ENCODE peak calls at places on chromosomes 3 and 15, in four cellular contexts. U, V, H and N are unnamed samples.
A peak's percentile ranks its signal among the peaks of the same experiment; 100 is the strongest.

GRCh38 chr3:132966374-132966773 is 71.8 kb upstream of the TMEM108 start:
- DNase-seq in U (no peak), V (no peak), H (no peak), N (no peak)

GRCh38 chr15:92009162-92009561 is 155.7 kb downstream of the SLCO3A1 start:
- DNase-seq in U (no peak), V (no peak), H (no peak), N (no peak)

GRCh38 chr3:12984023-12984823 is 89.0 kb downstream of the IQSEC1 start:
- DNase-seq in U (peak; percentile 77), V (peak; percentile 73), H (no peak), N (peak; percentile 39)

GRCh38 chr15:81322708-81323253 is 1.2 kb downstream of the STARD5 start:
- DNase-seq in U (no peak), V (no peak), H (no peak), N (peak; percentile 80)

GRCh38 chr3:57948782-57949242 is 59.4 kb upstream of the FLNB start:
- DNase-seq in U (no peak), V (no peak), H (peak; percentile 62), N (peak; percentile 44)

GRCh38 chr3:150762662-150763121 is 277 bp downstream of the SIAH2 start:
- DNase-seq in U (no peak), V (no peak), H (no peak), N (no peak)

GRCh38 chr3:123899300-123899865 is 15.3 kb upstream of the MYLK start:
- DNase-seq in U (no peak), V (no peak), H (no peak), N (peak; percentile 28)

GRCh38 chr3:170792511-170792910 is 77.5 kb downstream of the RPL22L1 start:
- DNase-seq in U (no peak), V (peak; percentile 54), H (no peak), N (no peak)

GRCh38 chr15:79399591-79399990 is 32.5 kb upstream of the MINAR1 start:
- DNase-seq in U (no peak), V (no peak), H (no peak), N (no peak)

GRCh38 chr3:164375538-164375937 is 702.8 kb downstream of the SI start:
- DNase-seq in U (no peak), V (peak; percentile 1), H (no peak), N (no peak)

GRCh38 chr3:141412936-141413354 is 44.6 kb downstream of the ZBTB38 start:
- DNase-seq in U (no peak), V (peak; percentile 94), H (peak; percentile 81), N (peak; percentile 64)

GRCh38 chr3:80408322-80408721 is 640.5 kb upstream of the ROBO1 start:
- DNase-seq in U (no peak), V (no peak), H (no peak), N (no peak)

GRCh38 chr3:148992027-148992634 is 791 bp downstream of the GYG1 start:
- DNase-seq in U (peak; percentile 61), V (peak; percentile 34), H (no peak), N (peak; percentile 20)

GRCh38 chr3:148873928-148874326 is 8.8 kb downstream of the CPA3 start:
- DNase-seq in U (no peak), V (no peak), H (peak; percentile 10), N (no peak)

GRCh38 chr3:177753498-177754155 is 556.3 kb upstream of the TBL1XR1 start:
- DNase-seq in U (no peak), V (peak; percentile 80), H (peak; percentile 33), N (peak; percentile 26)

GRCh38 chr15:75235051-75235673 is 23.0 kb upstream of the GOLGA6C start:
- DNase-seq in U (no peak), V (no peak), H (no peak), N (no peak)

GRCh38 chr3:150773616-150774192 is 10.7 kb upstream of the SIAH2 start:
- DNase-seq in U (no peak), V (no peak), H (no peak), N (no peak)

GRCh38 chr3:87026246-87026645 is 35.3 kb upstream of the VGLL3 start:
- DNase-seq in U (no peak), V (no peak), H (no peak), N (no peak)

GRCh38 chr15:98663045-98663444 is 14.7 kb downstream of the IGF1R start:
- DNase-seq in U (no peak), V (no peak), H (no peak), N (no peak)

GRCh38 chr3:27657871-27658270 is 64.3 kb downstream of the EOMES start:
- DNase-seq in U (no peak), V (no peak), H (no peak), N (no peak)

GRCh38 chr3:29267231-29267630 is 13.6 kb upstream of the RBMS3 start:
- DNase-seq in U (no peak), V (no peak), H (no peak), N (no peak)

GRCh38 chr3:87733671-87734367 is 325.0 kb downstream of the CGGBP1 start:
- DNase-seq in U (no peak), V (no peak), H (no peak), N (peak; percentile 39)

GRCh38 chr3:43152649-43153048 is 46.8 kb upstream of the POMGNT2 start:
- DNase-seq in U (no peak), V (peak; percentile 60), H (no peak), N (no peak)
- H3K27ac ChIP-seq in U (no peak overlapping the region), V (no peak overlapping the region), H (no peak overlapping the region), N (no peak overlapping the region)

GRCh38 chr3:138188013-138188352 is 882 bp downstream of the ARMC8 start:
- DNase-seq in U (peak; percentile 57), V (peak; percentile 83), H (peak; percentile 48), N (no peak)

GRCh38 chr3:138187296-138188012 is at the start of gene ARMC8:
- DNase-seq in U (no peak), V (peak; percentile 91), H (no peak), N (peak; percentile 56)

GRCh38 chr3:138186216-138186615 is 885 bp upstream of the ARMC8 start:
- DNase-seq in U (no peak), V (peak; percentile 50), H (no peak), N (peak; percentile 4)

GRCh38 chr3:138186803-138187295 is 252 bp upstream of the ARMC8 start:
- DNase-seq in U (peak; percentile 92), V (no peak), H (peak; percentile 61), N (peak; percentile 84)

DNA sequence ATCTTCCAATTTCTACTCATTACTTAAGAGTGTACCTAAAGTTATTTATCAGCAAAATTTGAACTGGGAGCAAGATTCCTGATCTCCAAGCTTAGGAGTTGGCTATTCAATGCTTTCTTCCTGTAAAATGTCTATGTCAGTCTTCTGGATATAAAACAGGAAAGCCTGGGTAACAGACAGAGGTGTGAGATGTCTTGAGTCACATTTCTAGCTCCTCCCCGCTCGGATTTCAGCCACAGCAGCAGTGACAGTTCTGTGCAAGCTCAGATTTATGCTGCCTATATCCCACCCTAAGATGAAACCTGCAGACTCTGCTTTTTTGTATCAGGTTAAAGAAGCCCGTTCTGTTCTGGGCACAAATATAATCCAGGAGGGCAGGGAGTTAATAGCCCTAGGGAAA is 2.1 kb upstream of the ARMC8 start:
- DNase-seq in U (no peak), V (peak; percentile 10), H (no peak), N (peak; percentile 25)
- H3K4me2 ChIP-seq in U (no peak overlapping the region), V (no peak overlapping the region), H (no peak overlapping the region), N (no peak overlapping the region)

DNA sequence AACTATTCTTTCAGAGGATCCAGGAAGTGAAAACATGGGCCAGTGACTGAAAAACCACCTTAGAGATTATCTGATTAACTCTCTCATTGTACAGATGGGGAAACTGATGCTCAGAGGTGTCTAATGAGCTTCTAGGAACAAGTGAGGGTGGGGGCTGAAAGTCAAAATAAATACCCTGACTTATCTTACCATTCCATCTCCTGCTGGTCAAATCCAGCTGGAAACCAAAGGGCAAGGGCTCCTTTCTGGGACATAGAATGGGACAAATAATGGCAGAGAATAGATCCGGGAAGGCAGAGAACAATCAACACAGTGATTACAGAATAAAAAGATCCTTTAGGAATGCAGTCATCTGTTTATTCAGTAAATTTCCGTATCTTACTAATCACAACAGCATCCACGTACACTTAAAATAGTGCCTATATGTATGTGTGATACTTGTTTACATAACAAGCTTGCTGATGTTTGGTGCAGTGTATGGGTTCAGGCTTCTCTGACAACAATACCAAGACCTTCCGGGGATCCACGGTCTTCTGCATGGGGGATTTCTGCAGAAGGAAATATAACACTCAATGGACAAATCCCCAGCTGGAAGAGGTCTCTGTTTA is 173.2 kb downstream of the THSD4 start:
- DNase-seq in U (no peak), V (no peak), H (no peak), N (no peak)
- TF ChIP-seq CTCF in U (no peak), V (no peak), H (no peak), N (no peak)

DNA sequence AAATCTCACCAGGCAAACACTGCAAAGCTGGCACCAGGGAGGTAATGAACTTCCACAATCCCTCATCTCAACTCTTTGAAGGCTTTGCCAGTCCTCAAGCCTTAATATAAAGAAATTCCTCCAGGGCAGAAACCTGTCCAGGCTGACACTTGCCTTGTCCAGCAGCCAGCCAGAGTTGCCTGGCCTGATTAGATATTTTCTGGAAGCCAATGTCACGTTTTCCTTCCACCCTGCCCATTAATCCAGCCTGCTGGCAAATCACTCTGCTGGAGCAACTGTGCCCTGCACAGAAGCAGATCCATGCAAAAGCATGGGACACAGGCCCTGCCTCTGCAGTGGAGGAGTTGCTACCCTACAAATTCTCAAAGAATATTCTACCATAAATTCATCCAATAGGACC is 56.5 kb downstream of the HEG1 start:
- DNase-seq in U (no peak), V (no peak), H (no peak), N (no peak)
- H3K27ac ChIP-seq in U (no peak overlapping the region), V (no peak overlapping the region), H (no peak overlapping the region), N (no peak overlapping the region)

GRCh38 chr3:48927928-48928327 is 9.3 kb downstream of the ARIH2 start:
- DNase-seq in U (no peak), V (no peak), H (no peak), N (peak; percentile 26)
- H3K4me2 ChIP-seq in U (no peak overlapping the region), V (no peak overlapping the region), H (no peak overlapping the region), N (peak overlapping the region; percentile 20)